ENCODE peak calls at places on chromosomes 6 and 20, in nine cellular contexts. One of them, this sample, is unnamed.

GRCh38 chr6:5025911-5026819 is 22.3 kb upstream of the RPP40 start:
- DNase-seq in psoas muscle: peak; percentile 48
- DNase-seq in left lung: peak; percentile 62
- DNase-seq in cardiac muscle cell: peak; percentile 74
- DNase-seq in AG04449: no peak
- DNase-seq in OCI-LY7: no peak
- DNase-seq in AG10803: peak; percentile 41
- DNase-seq in fibroblast of lung: peak; percentile 68
- DNase-seq in CD8-positive, alpha-beta T cell: no peak
- DNase-seq in this sample: no peak

GRCh38 chr20:53984781-53985518 is 85.4 kb downstream of the BCAS1 start:
- DNase-seq in OCI-LY7: no peak
- DNase-seq in cardiac muscle cell: no peak
- DNase-seq in CD8-positive, alpha-beta T cell: no peak
- DNase-seq in psoas muscle: no peak
- DNase-seq in AG04449: no peak
- DNase-seq in left lung: no peak
- DNase-seq in fibroblast of lung: no peak
- DNase-seq in AG10803: peak; percentile 66
- DNase-seq in this sample: no peak

GRCh38 chr6:163243083-163243482 is 171.4 kb upstream of the QKI start:
- DNase-seq in OCI-LY7: no peak
- DNase-seq in fibroblast of lung: no peak
- DNase-seq in psoas muscle: no peak
- DNase-seq in left lung: no peak
- DNase-seq in AG04449: no peak
- DNase-seq in AG10803: no peak
- DNase-seq in CD8-positive, alpha-beta T cell: no peak
- DNase-seq in cardiac muscle cell: no peak
- DNase-seq in this sample: no peak

GRCh38 chr6:168314948-168315347 is 4.6 kb downstream of the DACT2 start:
- DNase-seq in psoas muscle: no peak
- DNase-seq in AG04449: peak; percentile 0
- DNase-seq in left lung: no peak
- DNase-seq in OCI-LY7: no peak
- DNase-seq in cardiac muscle cell: peak; percentile 17
- DNase-seq in fibroblast of lung: no peak
- DNase-seq in CD8-positive, alpha-beta T cell: no peak
- DNase-seq in AG10803: peak; percentile 25
- DNase-seq in this sample: no peak

GRCh38 chr6:13914346-13914745 is 10.4 kb upstream of the RNF182 start:
- DNase-seq in AG10803: peak; percentile 11
- DNase-seq in left lung: no peak
- DNase-seq in psoas muscle: no peak
- DNase-seq in cardiac muscle cell: no peak
- DNase-seq in AG04449: no peak
- DNase-seq in fibroblast of lung: peak; percentile 48
- DNase-seq in CD8-positive, alpha-beta T cell: no peak
- DNase-seq in OCI-LY7: no peak
- DNase-seq in this sample: no peak

GRCh38 chr20:21433329-21433890 is 36.1 kb upstream of the NKX2-4 start:
- DNase-seq in CD8-positive, alpha-beta T cell: no peak
- DNase-seq in left lung: no peak
- DNase-seq in fibroblast of lung: no peak
- DNase-seq in cardiac muscle cell: no peak
- DNase-seq in psoas muscle: no peak
- DNase-seq in AG04449: peak; percentile 5
- DNase-seq in AG10803: peak; percentile 2
- DNase-seq in OCI-LY7: no peak
- DNase-seq in this sample: no peak

GRCh38 chr20:50308513-50309279 is 118.1 kb downstream of the CEBPB start:
- DNase-seq in AG04449: peak; percentile 98
- DNase-seq in OCI-LY7: peak; percentile 50
- DNase-seq in psoas muscle: peak; percentile 93
- DNase-seq in left lung: peak; percentile 94
- DNase-seq in cardiac muscle cell: peak; percentile 16
- DNase-seq in AG10803: peak; percentile 100
- DNase-seq in fibroblast of lung: peak; percentile 100
- DNase-seq in CD8-positive, alpha-beta T cell: no peak
- DNase-seq in this sample: no peak

GRCh38 chr6:26232950-26233607 is 131.9 kb upstream of the BTN3A2 start:
- DNase-seq in left lung: peak; percentile 55
- DNase-seq in fibroblast of lung: peak; percentile 88
- DNase-seq in AG04449: no peak
- DNase-seq in psoas muscle: no peak
- DNase-seq in OCI-LY7: no peak
- DNase-seq in cardiac muscle cell: no peak
- DNase-seq in AG10803: no peak
- DNase-seq in CD8-positive, alpha-beta T cell: no peak
- DNase-seq in this sample: peak; percentile 78

DNA sequence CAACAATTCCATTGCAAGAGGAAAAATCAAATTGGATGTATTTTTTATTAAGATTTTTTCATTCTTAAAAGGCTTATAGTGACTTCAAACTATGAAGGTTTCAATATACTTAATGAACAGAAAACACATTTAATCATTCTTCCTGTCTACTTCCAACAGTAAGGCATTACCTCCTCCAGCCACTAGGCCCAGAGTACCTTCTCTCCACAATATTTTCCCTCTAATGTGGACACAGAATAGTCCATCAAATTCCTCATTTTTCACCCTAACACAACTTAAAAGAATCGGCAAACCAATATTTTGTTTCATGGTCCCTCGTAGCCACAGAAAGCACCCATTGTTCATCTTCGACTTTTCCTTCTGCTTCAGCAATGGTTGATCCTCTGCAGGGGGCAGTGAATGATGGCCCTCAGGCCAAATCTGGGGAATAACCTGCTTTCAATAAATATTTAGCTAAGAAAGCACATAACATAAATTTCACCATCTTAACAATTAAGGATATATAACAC is 335.4 kb upstream of the ID4 start:
- DNase-seq in AG10803: no peak
- DNase-seq in cardiac muscle cell: no peak
- DNase-seq in psoas muscle: no peak
- DNase-seq in left lung: no peak
- DNase-seq in CD8-positive, alpha-beta T cell: no peak
- DNase-seq in OCI-LY7: no peak
- DNase-seq in AG04449: no peak
- DNase-seq in fibroblast of lung: no peak
- DNase-seq in this sample: no peak
- TF ChIP-seq CTCF in AG10803: no peak
- TF ChIP-seq CTCF in cardiac muscle cell: no peak
- TF ChIP-seq CTCF in psoas muscle: no peak
- TF ChIP-seq CTCF in left lung: no peak
- TF ChIP-seq CTCF in CD8-positive, alpha-beta T cell: no peak
- TF ChIP-seq CTCF in OCI-LY7: peak; percentile 44
- TF ChIP-seq CTCF in AG04449: no peak
- TF ChIP-seq CTCF in fibroblast of lung: no peak
- TF ChIP-seq CTCF in this sample: no peak

GRCh38 chr20:44894959-44895358 is 9.5 kb downstream of the YWHAB start:
- DNase-seq in psoas muscle: no peak
- DNase-seq in fibroblast of lung: no peak
- DNase-seq in CD8-positive, alpha-beta T cell: no peak
- DNase-seq in cardiac muscle cell: no peak
- DNase-seq in left lung: no peak
- DNase-seq in OCI-LY7: no peak
- DNase-seq in AG04449: no peak
- DNase-seq in AG10803: no peak
- DNase-seq in this sample: no peak

GRCh38 chr20:44896583-44896982 is 11.1 kb downstream of the YWHAB start:
- DNase-seq in psoas muscle: no peak
- DNase-seq in cardiac muscle cell: no peak
- DNase-seq in fibroblast of lung: peak; percentile 45
- DNase-seq in AG10803: peak; percentile 58
- DNase-seq in CD8-positive, alpha-beta T cell: no peak
- DNase-seq in OCI-LY7: peak; percentile 17
- DNase-seq in AG04449: no peak
- DNase-seq in left lung: no peak
- DNase-seq in this sample: no peak

GRCh38 chr20:44900231-44900854 is 9.5 kb upstream of the PABPC1L start:
- DNase-seq in cardiac muscle cell: no peak
- DNase-seq in AG10803: no peak
- DNase-seq in OCI-LY7: no peak
- DNase-seq in CD8-positive, alpha-beta T cell: no peak
- DNase-seq in fibroblast of lung: no peak
- DNase-seq in psoas muscle: no peak
- DNase-seq in AG04449: no peak
- DNase-seq in left lung: no peak
- DNase-seq in this sample: no peak

GRCh38 chr20:44901972-44902371 is 7.9 kb upstream of the PABPC1L start:
- DNase-seq in cardiac muscle cell: no peak
- DNase-seq in AG04449: no peak
- DNase-seq in AG10803: peak; percentile 42
- DNase-seq in OCI-LY7: no peak
- DNase-seq in psoas muscle: no peak
- DNase-seq in left lung: no peak
- DNase-seq in fibroblast of lung: peak; percentile 43
- DNase-seq in CD8-positive, alpha-beta T cell: no peak
- DNase-seq in this sample: no peak

GRCh38 chr20:44897133-44897532 is 11.6 kb downstream of the YWHAB start:
- DNase-seq in cardiac muscle cell: no peak
- DNase-seq in OCI-LY7: no peak
- DNase-seq in AG04449: no peak
- DNase-seq in CD8-positive, alpha-beta T cell: no peak
- DNase-seq in left lung: no peak
- DNase-seq in AG10803: no peak
- DNase-seq in fibroblast of lung: no peak
- DNase-seq in psoas muscle: no peak
- DNase-seq in this sample: no peak
- H3K4me3 ChIP-seq in cardiac muscle cell: no peak overlapping the region
- H3K4me3 ChIP-seq in OCI-LY7: no peak overlapping the region
- H3K4me3 ChIP-seq in AG04449: no peak overlapping the region
- H3K4me3 ChIP-seq in CD8-positive, alpha-beta T cell: no peak overlapping the region
- H3K4me3 ChIP-seq in left lung: no peak overlapping the region
- H3K4me3 ChIP-seq in AG10803: no peak overlapping the region
- H3K4me3 ChIP-seq in fibroblast of lung: no peak overlapping the region
- H3K4me3 ChIP-seq in psoas muscle: no peak overlapping the region
- H3K4me3 ChIP-seq in this sample: no peak overlapping the region

DNA sequence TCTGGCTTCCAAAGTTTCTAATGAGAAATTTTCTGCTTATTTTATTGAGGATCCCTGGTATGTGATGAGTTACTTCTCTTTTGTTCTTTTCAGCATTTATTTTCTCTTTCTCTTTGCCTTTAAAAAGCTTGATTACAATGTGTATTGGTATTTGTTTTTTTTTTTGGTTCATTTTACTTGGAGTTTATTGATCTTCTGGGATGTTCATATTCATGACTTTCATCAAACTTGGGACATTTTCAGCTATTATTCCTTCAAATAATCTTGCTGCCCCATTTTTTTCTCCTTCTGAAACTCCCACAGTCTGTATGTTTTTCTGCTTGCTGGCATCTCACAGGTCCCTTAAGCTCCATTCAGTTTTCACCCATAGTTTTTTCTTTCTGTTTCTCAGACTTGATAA is 102.4 kb downstream of the PRDM13 start:
- DNase-seq in psoas muscle: no peak
- DNase-seq in cardiac muscle cell: no peak
- DNase-seq in AG04449: no peak
- DNase-seq in AG10803: no peak
- DNase-seq in left lung: no peak
- DNase-seq in fibroblast of lung: no peak
- DNase-seq in OCI-LY7: no peak
- DNase-seq in CD8-positive, alpha-beta T cell: no peak
- DNase-seq in this sample: no peak
- TF ChIP-seq CTCF in psoas muscle: no peak
- TF ChIP-seq CTCF in cardiac muscle cell: no peak
- TF ChIP-seq CTCF in AG04449: no peak
- TF ChIP-seq CTCF in AG10803: no peak
- TF ChIP-seq CTCF in left lung: no peak
- TF ChIP-seq CTCF in fibroblast of lung: no peak
- TF ChIP-seq CTCF in OCI-LY7: no peak
- TF ChIP-seq CTCF in CD8-positive, alpha-beta T cell: no peak
- TF ChIP-seq CTCF in this sample: no peak

GRCh38 chr20:58748628-58749027 is 56.0 kb downstream of the NPEPL1 start:
- DNase-seq in AG10803: no peak
- DNase-seq in psoas muscle: no peak
- DNase-seq in cardiac muscle cell: no peak
- DNase-seq in left lung: no peak
- DNase-seq in OCI-LY7: no peak
- DNase-seq in AG04449: no peak
- DNase-seq in fibroblast of lung: no peak
- DNase-seq in CD8-positive, alpha-beta T cell: no peak
- DNase-seq in this sample: no peak

GRCh38 chr20:58747400-58747672 is 54.7 kb downstream of the NPEPL1 start:
- DNase-seq in CD8-positive, alpha-beta T cell: no peak
- DNase-seq in OCI-LY7: no peak
- DNase-seq in cardiac muscle cell: no peak
- DNase-seq in left lung: no peak
- DNase-seq in AG04449: no peak
- DNase-seq in AG10803: no peak
- DNase-seq in fibroblast of lung: no peak
- DNase-seq in psoas muscle: no peak
- DNase-seq in this sample: no peak

GRCh38 chr20:58745391-58745790 is 52.8 kb downstream of the NPEPL1 start:
- DNase-seq in OCI-LY7: no peak
- DNase-seq in fibroblast of lung: no peak
- DNase-seq in left lung: no peak
- DNase-seq in psoas muscle: no peak
- DNase-seq in CD8-positive, alpha-beta T cell: no peak
- DNase-seq in AG04449: no peak
- DNase-seq in AG10803: no peak
- DNase-seq in cardiac muscle cell: no peak
- DNase-seq in this sample: no peak

GRCh38 chr20:58749098-58749766 is 56.6 kb downstream of the NPEPL1 start:
- DNase-seq in fibroblast of lung: no peak
- DNase-seq in cardiac muscle cell: no peak
- DNase-seq in AG10803: no peak
- DNase-seq in psoas muscle: no peak
- DNase-seq in OCI-LY7: no peak
- DNase-seq in AG04449: no peak
- DNase-seq in CD8-positive, alpha-beta T cell: no peak
- DNase-seq in left lung: no peak
- DNase-seq in this sample: no peak

DNA sequence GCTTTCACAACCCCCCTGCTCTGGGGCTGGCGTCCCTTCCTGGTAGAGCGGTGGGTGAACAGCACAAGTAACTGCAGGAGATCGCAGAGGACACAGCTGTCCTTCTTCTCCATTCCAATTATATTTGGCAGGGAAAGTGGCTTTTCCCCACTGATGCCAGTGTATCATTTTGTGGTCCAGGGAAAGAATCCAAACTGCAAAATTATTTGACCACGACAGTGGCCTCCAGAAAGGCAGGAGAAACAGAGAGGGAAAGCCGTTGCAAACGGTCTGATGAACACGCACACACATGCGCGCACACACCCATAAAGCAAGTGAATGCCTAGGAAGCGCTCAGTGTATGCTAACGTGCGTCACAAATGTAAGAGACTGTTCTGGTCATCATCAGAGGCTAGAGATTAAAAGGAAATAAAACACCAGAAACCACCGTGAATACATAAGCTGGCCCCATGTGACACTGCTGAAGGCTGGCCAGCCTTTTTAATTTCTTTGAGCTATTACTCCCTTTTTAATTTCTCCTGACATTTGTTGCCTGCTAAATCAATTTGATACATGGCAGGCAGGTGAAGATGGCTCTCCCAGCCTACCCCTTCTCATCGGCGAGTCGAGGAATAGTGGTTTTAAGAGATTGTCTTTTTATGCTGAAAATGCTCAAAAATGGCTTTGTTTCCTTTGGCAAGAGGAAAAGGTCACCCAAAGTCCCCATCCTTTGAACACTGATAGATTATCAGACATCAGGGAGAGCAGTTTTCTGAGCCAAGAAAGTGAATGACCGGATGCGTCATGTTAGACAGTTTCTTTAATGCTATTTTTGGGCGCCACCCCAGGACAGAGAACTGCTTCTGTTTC is 54.2 kb downstream of the NPEPL1 start:
- DNase-seq in psoas muscle: no peak
- DNase-seq in AG10803: no peak
- DNase-seq in left lung: no peak
- DNase-seq in fibroblast of lung: peak; percentile 2
- DNase-seq in cardiac muscle cell: no peak
- DNase-seq in CD8-positive, alpha-beta T cell: no peak
- DNase-seq in OCI-LY7: no peak
- DNase-seq in AG04449: no peak
- DNase-seq in this sample: no peak
- H3K4me3 ChIP-seq in psoas muscle: no peak overlapping the region
- H3K4me3 ChIP-seq in AG10803: no peak overlapping the region
- H3K4me3 ChIP-seq in left lung: no peak overlapping the region
- H3K4me3 ChIP-seq in fibroblast of lung: no peak overlapping the region
- H3K4me3 ChIP-seq in cardiac muscle cell: no peak overlapping the region
- H3K4me3 ChIP-seq in CD8-positive, alpha-beta T cell: no peak overlapping the region
- H3K4me3 ChIP-seq in OCI-LY7: no peak overlapping the region
- H3K4me3 ChIP-seq in AG04449: no peak overlapping the region
- H3K4me3 ChIP-seq in this sample: no peak overlapping the region

This sample was measured in GM12865.